ENCODE peak calls at places on chromosomes 13 and 19, in seven cellular contexts. J is Calu3; Q is stimulated activated CD8-positive, alpha-beta memory T cell treated with anti-CD3 and anti-CD28 coated beads, Interleukin-15, amount 100 ng/mL, for 24 hours; V is T1000; L is T-helper 2 cell; D is left cardiac atrium; O is fibroblast of lung. N is an unnamed sample.

GRCh38 chr13:93753639-93754038 is 527.0 kb downstream of the GPC6 start:
- DNase-seq in J (no peak), Q (no peak), V (no peak), L (no peak), D (no peak), O (peak), N (no peak)

GRCh38 chr19:5238700-5239099 is 101.9 kb downstream of the PTPRS start:
- DNase-seq in J (no peak), Q (no peak), V (no peak), L (no peak), D (no peak), O (no peak), N (no peak)

GRCh38 chr13:109088101-109088500 is 458.7 kb downstream of the MYO16 start:
- DNase-seq in J (no peak), Q (no peak), V (no peak), L (no peak), D (no peak), O (no peak), N (no peak)

GRCh38 chr13:99663908-99664307 is 162.6 kb downstream of the TM9SF2 start:
- DNase-seq in J (no peak), Q (no peak), V (no peak), L (no peak), D (no peak), O (no peak), N (no peak)

GRCh38 chr13:50484472-50485113 is 358.9 kb downstream of the DLEU7 start:
- DNase-seq in J (no peak), Q (no peak), V (no peak), L (no peak), D (no peak), O (no peak), N (no peak)

GRCh38 chr13:39370554-39370953 is 232.4 kb downstream of the LHFPL6 start:
- DNase-seq in J (no peak), Q (no peak), V (no peak), L (no peak), D (peak), O (no peak), N (no peak)

GRCh38 chr19:3699071-3699740 is 1.1 kb downstream of the PIP5K1C start:
- DNase-seq in J (no peak), Q (no peak), V (peak), L (no peak), D (peak), O (peak), N (no peak)

GRCh38 chr19:46970815-46971214 is 48.8 kb upstream of the NPAS1 start:
- DNase-seq in J (no peak), Q (no peak), V (peak), L (no peak), D (peak), O (no peak), N (no peak)

GRCh38 chr19:15875075-15875474 is 22.8 kb downstream of the CYP4F2 start:
- DNase-seq in J (no peak), Q (no peak), V (no peak), L (no peak), D (no peak), O (no peak), N (no peak)

GRCh38 chr19:17125728-17126677 is 50.4 kb downstream of the MYO9B start:
- DNase-seq in J (no peak), Q (peak), V (no peak), L (peak), D (peak), O (peak), N (peak)